ENCODE peak calls at places on chromosomes 2 and 18, in ten cellular contexts. O is heart right ventricle, U is psoas muscle, M is mammary epithelial cell, D is GM23338, R is pancreas, C is fibroblast of lung, F is IMR-90, Z is PC-9, Q is esophagus squamous epithelium. I is an unnamed sample. For H3K36me3 and H3K27me3, the result is how much of the 10 kb centered on the place peaks cover.

GRCh38 chr2:25159947-25160346 is 8.4 kb downstream of the POMC start:
- DNase-seq in O (no peak), U (no peak), M (no peak), D (peak), R (peak), C (no peak), F (peak), Z (no peak), Q (no peak), I (no peak)

GRCh38 chr2:168715849-168716248 is 86.6 kb upstream of the NOSTRIN start:
- DNase-seq in O (no peak), U (no peak), M (no peak), D (no peak), R (no peak), C (no peak), F (no peak), Z (no peak), Q (no peak), I (no peak)

GRCh38 chr2:61969376-61969775 is 63.9 kb downstream of the COMMD1 start:
- DNase-seq in O (no peak), U (no peak), M (peak), D (no peak), R (no peak), C (peak), F (no peak), Z (no peak), Q (no peak), I (peak)

GRCh38 chr2:37768491-37768925 is 97.1 kb upstream of the CDC42EP3 start:
- DNase-seq in O (peak), U (no peak), M (peak), D (peak), R (no peak), C (peak), F (peak), Z (peak), Q (no peak), I (peak)

GRCh38 chr2:12988279-12988678 is 271.5 kb downstream of the TRIB2 start:
- DNase-seq in O (no peak), U (no peak), M (no peak), D (no peak), R (no peak), C (no peak), F (no peak), Z (no peak), Q (no peak), I (no peak)

GRCh38 chr18:49112031-49112430 is 161.3 kb upstream of the SMAD7 start:
- DNase-seq in O (no peak), U (no peak), M (no peak), D (peak), R (no peak), C (no peak), F (no peak), Z (no peak), Q (no peak), I (no peak)

GRCh38 chr18:42412281-42412680 is 457.2 kb downstream of the PIK3C3 start:
- DNase-seq in O (no peak), U (no peak), M (no peak), D (no peak), R (no peak), C (no peak), F (no peak), Z (no peak), Q (no peak), I (no peak)

GRCh38 chr2:12196495-12196894 is 450.1 kb downstream of the LPIN1 start:
- DNase-seq in O (no peak), U (no peak), M (no peak), D (no peak), R (no peak), C (peak), F (no peak), Z (no peak), Q (no peak), I (no peak)

GRCh38 chr18:63079114-63079513 is 240.5 kb downstream of the BCL2 start:
- DNase-seq in O (no peak), U (no peak), M (peak), D (peak), R (no peak), C (no peak), F (no peak), Z (no peak), Q (no peak), I (no peak)

GRCh38 chr18:38909972-38910371 is 1344.4 kb upstream of the CELF4 start:
- DNase-seq in O (no peak), U (no peak), M (peak), D (no peak), R (no peak), C (peak), F (no peak), Z (no peak), Q (no peak), I (peak)

GRCh38 chr18:63336366-63337099 is 17.0 kb upstream of the BCL2 start:
- DNase-seq in O (no peak), U (no peak), M (peak), D (no peak), R (no peak), C (peak), F (peak), Z (peak), Q (no peak), I (peak)

GRCh38 chr2:177753682-177754475 is 318.7 kb downstream of the PDE11A start:
- DNase-seq in O (peak), U (peak), M (peak), D (peak), R (no peak), C (peak), F (peak), Z (no peak), Q (peak), I (peak)

GRCh38 chr2:108491848-108492247 is 42.4 kb upstream of the LIMS1 start:
- DNase-seq in O (no peak), U (no peak), M (no peak), D (no peak), R (no peak), C (no peak), F (no peak), Z (no peak), Q (no peak), I (no peak)
- H3K36me3 ChIP-seq in O (under half), U (under half), M (under half), D (under half), R (under half), C (under half), F (under half), Z (under half), Q (under half), I (under half)

DNA sequence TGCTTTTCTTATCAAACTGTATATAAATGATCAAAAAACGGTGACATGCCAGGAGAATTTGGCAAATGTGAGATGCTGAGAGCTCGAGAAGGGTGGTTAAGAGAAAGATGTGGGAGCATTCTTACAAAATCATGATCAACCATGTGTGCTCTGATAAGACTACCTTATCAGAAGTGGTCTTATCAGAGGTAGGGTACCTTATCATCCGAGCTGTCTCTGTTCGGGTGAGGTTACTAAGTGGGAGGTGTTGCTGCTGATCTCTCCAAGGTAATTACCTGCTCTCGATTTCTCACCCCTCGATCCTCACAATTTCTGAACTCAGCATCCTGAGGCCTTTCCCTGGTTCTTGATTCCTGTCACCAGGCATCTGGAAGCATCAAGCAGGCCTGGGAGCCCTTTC is 813.0 kb upstream of the ID2 start:
- DNase-seq in O (no peak), U (no peak), M (no peak), D (no peak), R (no peak), C (no peak), F (no peak), Z (no peak), Q (no peak), I (no peak)
- TF ChIP-seq CTCF in O (no peak), U (no peak), M (no peak), D (no peak), R (no peak), C (no peak), F (no peak), Z (no peak), Q (no peak), I (no peak)

GRCh38 chr2:31137211-31138036 is 816 bp downstream of the GALNT14 start:
- DNase-seq in O (no peak), U (no peak), M (peak), D (peak), R (peak), C (no peak), F (no peak), Z (peak), Q (no peak), I (peak)
- H3K27me3 ChIP-seq in O (under half), U (under half), M (under half), D (half or more), R (under half), C (under half), F (half or more), Z (under half), Q (half or more), I (under half)

GRCh38 chr2:219181531-219181930 is 3.5 kb downstream of the RETREG2 start:
- DNase-seq in O (no peak), U (no peak), M (no peak), D (no peak), R (no peak), C (no peak), F (no peak), Z (no peak), Q (no peak), I (no peak)

GRCh38 chr2:219182331-219183150 is 4.5 kb downstream of the RETREG2 start:
- DNase-seq in O (no peak), U (no peak), M (no peak), D (no peak), R (no peak), C (no peak), F (no peak), Z (no peak), Q (no peak), I (no peak)

GRCh38 chr2:219183151-219183757 is 5.2 kb downstream of the RETREG2 start:
- DNase-seq in O (no peak), U (no peak), M (no peak), D (no peak), R (no peak), C (no peak), F (no peak), Z (no peak), Q (no peak), I (no peak)

GRCh38 chr2:219179601-219180465 is 1.8 kb downstream of the RETREG2 start:
- DNase-seq in O (no peak), U (no peak), M (no peak), D (no peak), R (no peak), C (no peak), F (no peak), Z (no peak), Q (no peak), I (no peak)

DNA sequence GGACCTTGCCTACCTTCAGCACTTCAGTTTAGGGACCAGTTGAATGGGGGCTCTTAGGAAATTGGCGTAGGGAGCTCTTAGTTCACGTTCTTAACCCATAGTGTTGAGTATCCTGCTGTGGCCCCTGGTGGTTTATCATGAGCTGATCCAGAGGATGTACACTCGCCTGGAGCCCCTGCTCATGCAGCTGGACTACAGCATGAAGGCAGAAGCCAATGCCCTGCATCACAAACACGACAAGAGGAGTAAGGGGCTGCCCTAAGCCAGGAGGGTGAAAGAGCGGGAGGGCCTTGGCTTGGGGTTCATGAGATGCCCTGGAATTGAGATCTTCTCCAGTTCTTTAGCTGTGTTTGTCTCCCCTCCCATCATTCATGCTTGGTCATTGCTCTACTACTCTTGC is 2.9 kb downstream of the RETREG2 start:
- DNase-seq in O (no peak), U (no peak), M (no peak), D (no peak), R (no peak), C (no peak), F (no peak), Z (no peak), Q (no peak), I (no peak)
- H3K36me3 ChIP-seq in O (under half), U (under half), M (under half), D (under half), R (under half), C (under half), F (under half), Z (under half), Q (under half), I (under half)

GRCh38 chr2:29105375-29105774 is 9.8 kb upstream of the CLIP4 start:
- DNase-seq in O (no peak), U (no peak), M (no peak), D (peak), R (no peak), C (no peak), F (no peak), Z (no peak), Q (no peak), I (no peak)
- TF ChIP-seq CTCF in O (no peak), U (no peak), M (no peak), D (no peak), R (no peak), C (no peak), F (peak), Z (no peak), Q (no peak), I (no peak)

I was measured in bronchial epithelial cell.